ENCODE peak calls at places on chromosomes 5 and 9, in five cellular contexts. E is effector memory CD8-positive, alpha-beta T cell; H is frontal cortex; W is naive thymus-derived CD8-positive, alpha-beta T cell; A is CD4-positive, alpha-beta T cell. L is an unnamed sample.

GRCh38 chr9:84839538-84839937 is 170.0 kb downstream of the NTRK2 start:
- DNase-seq in A (no peak), E (no peak), W (no peak), H (no peak), L (no peak)

GRCh38 chr9:105241356-105242043 is 3.0 kb upstream of the SLC44A1 start:
- DNase-seq in A (no peak), W (no peak), H (no peak), E (no peak), L (no peak)

GRCh38 chr9:128651798-128652197 is 4.8 kb downstream of the DYNC2I2 start:
- DNase-seq in W (no peak), E (no peak), A (no peak), H (no peak), L (no peak)

GRCh38 chr9:3708751-3709150 is 182.9 kb upstream of the RFX3 start:
- DNase-seq in H (no peak), E (no peak), W (no peak), A (no peak), L (no peak)

GRCh38 chr5:167303582-167303981 is 987.9 kb upstream of the WWC1 start:
- DNase-seq in A (no peak), E (no peak), W (no peak), H (no peak), L (no peak)

GRCh38 chr5:36584009-36584875 is 22.2 kb upstream of the SLC1A3 start:
- DNase-seq in H (no peak), W (no peak), E (no peak), A (no peak), L (no peak)

GRCh38 chr5:144864113-144864512 is 693.4 kb downstream of the KCTD16 start:
- DNase-seq in H (no peak), W (no peak), A (no peak), E (no peak), L (no peak)

GRCh38 chr9:120775859-120776258 is 17.4 kb downstream of the FBXW2 start:
- DNase-seq in W (no peak), A (no peak), E (no peak), H (no peak), L (peak; percentile 85)

GRCh38 chr5:10331341-10331796 is 22.1 kb upstream of the MARCHF6 start:
- DNase-seq in E (no peak), A (no peak), H (no peak), W (no peak), L (no peak)

GRCh38 chr9:99416007-99416406 is 193.9 kb downstream of the SEC61B start:
- DNase-seq in A (no peak), H (no peak), E (no peak), W (no peak), L (no peak)

GRCh38 chr9:3856592-3856991 is 330.8 kb upstream of the RFX3 start:
- DNase-seq in H (no peak), W (no peak), E (no peak), A (no peak), L (no peak)

GRCh38 chr5:343461-344401 is 22.2 kb downstream of the AHRR start:
- DNase-seq in A (no peak), H (no peak), W (peak; percentile 73), E (peak; percentile 35), L (no peak)

GRCh38 chr9:102273952-102274351 is 535.5 kb upstream of the GRIN3A start:
- DNase-seq in E (no peak), A (no peak), W (no peak), H (no peak), L (no peak)

GRCh38 chr5:6545036-6545693 is 87.7 kb downstream of the NSUN2 start:
- DNase-seq in A (no peak), E (no peak), W (no peak), H (no peak), L (no peak)

GRCh38 chr5:94911285-94911684 is 292.8 kb downstream of the SLF1 start:
- DNase-seq in E (no peak), A (no peak), W (no peak), H (no peak), L (no peak)

GRCh38 chr5:78574157-78574673 is 74.4 kb downstream of the LHFPL2 start:
- DNase-seq in A (no peak), H (no peak), W (no peak), E (no peak), L (no peak)

GRCh38 chr9:112717669-112718331 is at the start of gene INIP:
- DNase-seq in W (peak; percentile 98), A (peak; percentile 93), E (peak; percentile 97), H (peak; percentile 85), L (peak; percentile 95)